ENCODE peak calls at places on chromosomes 5 and 9, in ten cellular contexts. Y is activated T-helper 2 cell treated with anti-CD3 and anti-CD28 coated beads, Interferon-gamma antibody, Interleukin-2, Interleukin-4, amounts not matched to agents 10 μg/mL and 5 μg/mL and 100 μg/mL, durations not matched to agents 14 hours and 24 hours and 36 hours; M is activated T-helper 1 cell treated with Interleukin-2 at 50 U/mL for 16 hours; F is LHCN-M2; U is substantia nigra; A is HuH-7; W is adipocyte; E is OCI-LY7; L is fibroblast of the conjunctiva; P is activated naive CD4-positive, alpha-beta T cell treated with anti-CD3 and anti-CD28 coated beads for 36 hours. Q is an unnamed sample.

GRCh38 chr9:87812375-87813118 is 70.1 kb upstream of the SPATA31E1 start:
- DNase-seq in L (peak), A (peak), Y (no peak), E (peak), P (peak), U (no peak), F (peak), W (peak), M (no peak), Q (no peak)

GRCh38 chr5:127256886-127257597 is 33.6 kb upstream of the MEGF10 start:
- DNase-seq in F (no peak), L (no peak), Y (no peak), M (no peak), E (no peak), U (no peak), P (no peak), A (no peak), W (no peak), Q (no peak)

GRCh38 chr9:70553718-70554673 is 139.5 kb upstream of the KLF9 start:
- DNase-seq in P (no peak), Y (no peak), M (no peak), L (no peak), F (peak), E (no peak), A (no peak), U (no peak), W (no peak), Q (no peak)

GRCh38 chr5:108259306-108259705 is 122.6 kb downstream of the FBXL17 start:
- DNase-seq in L (peak), W (peak), P (no peak), M (no peak), U (no peak), A (no peak), Y (no peak), F (peak), E (no peak), Q (no peak)

GRCh38 chr5:160064979-160065619 is 54.2 kb downstream of the PWWP2A start:
- DNase-seq in L (no peak), F (no peak), Y (no peak), M (no peak), W (no peak), A (peak), P (no peak), E (no peak), U (no peak), Q (no peak)

GRCh38 chr9:81877047-81877446 is 51.2 kb upstream of the SPATA31D4 start:
- DNase-seq in A (no peak), F (no peak), M (no peak), P (no peak), E (no peak), L (no peak), U (no peak), W (no peak), Y (no peak), Q (no peak)

GRCh38 chr9:80204054-80204453 is 632.3 kb downstream of the TLE4 start:
- DNase-seq in A (no peak), U (no peak), E (no peak), L (no peak), Y (no peak), M (no peak), P (no peak), W (peak), F (no peak), Q (no peak)

GRCh38 chr5:127875235-127876021 is 172.2 kb downstream of the CCDC192 start:
- DNase-seq in A (peak), L (peak), U (peak), F (peak), Y (no peak), M (no peak), P (peak), W (peak), E (peak), Q (peak)

GRCh38 chr5:13516195-13516594 is 428.3 kb downstream of the DNAH5 start:
- DNase-seq in F (no peak), Y (no peak), L (no peak), E (no peak), P (no peak), M (no peak), U (no peak), A (no peak), W (no peak), Q (no peak)

GRCh38 chr5:61097465-61097864 is 64.8 kb downstream of the SMIM15 start:
- DNase-seq in W (no peak), E (no peak), M (no peak), U (no peak), P (no peak), Y (no peak), F (no peak), A (no peak), L (no peak), Q (no peak)

GRCh38 chr5:62720036-62720441 is 141.4 kb downstream of the LRRC70 start:
- DNase-seq in A (peak), M (no peak), F (peak), E (peak), L (no peak), P (peak), U (no peak), Y (no peak), W (peak), Q (no peak)

GRCh38 chr9:77392328-77392727 is 215.0 kb downstream of the VPS13A start:
- DNase-seq in M (no peak), W (no peak), L (no peak), P (no peak), F (no peak), Y (no peak), U (no peak), A (peak), E (no peak), Q (no peak)

GRCh38 chr9:89524888-89525385 is 27.0 kb upstream of the SEMA4D start:
- DNase-seq in A (no peak), Y (no peak), L (no peak), F (no peak), E (no peak), W (no peak), U (no peak), P (no peak), M (no peak), Q (no peak)

GRCh38 chr9:133961226-133962165 is 30.6 kb downstream of the VAV2 start:
- DNase-seq in F (no peak), L (no peak), W (no peak), Y (no peak), P (no peak), U (no peak), E (peak), A (no peak), M (no peak), Q (no peak)

GRCh38 chr5:11174601-11175000 is 413.6 kb upstream of the DAP start:
- DNase-seq in Y (no peak), P (no peak), A (no peak), W (peak), U (no peak), M (no peak), E (no peak), F (no peak), L (no peak), Q (no peak)

Q was measured in T follicular helper cell.